ENCODE peak calls at places on chromosomes 3 and 15, in seven cellular contexts. I, L, P, K, D, E and G are unnamed samples.

GRCh38 chr15:101092186-101092866 is 159.5 kb downstream of the CHSY1 start:
- DNase-seq in I (no peak), L (no peak), P (peak), K (no peak), D (no peak), E (no peak), G (peak)

GRCh38 chr3:29271501-29271900 is 9.4 kb upstream of the RBMS3 start:
- DNase-seq in I (no peak), L (no peak), P (no peak), K (no peak), D (no peak), E (no peak), G (no peak)

GRCh38 chr3:173465112-173465511 is 67.6 kb downstream of the NLGN1 start:
- DNase-seq in I (no peak), L (no peak), P (peak), K (no peak), D (peak), E (no peak), G (peak)

GRCh38 chr3:127458698-127459097 is 131.8 kb downstream of the TPRA1 start:
- DNase-seq in I (no peak), L (no peak), P (peak), K (no peak), D (no peak), E (no peak), G (no peak)

GRCh38 chr15:40871749-40872617 is 2.1 kb downstream of the RHOV start:
- DNase-seq in I (no peak), L (no peak), P (no peak), K (no peak), D (peak), E (no peak), G (no peak)

GRCh38 chr15:81480645-81481053 is 106.6 kb upstream of the TMC3 start:
- DNase-seq in I (peak), L (no peak), P (peak), K (peak), D (peak), E (no peak), G (peak)

GRCh38 chr3:38588276-38588971 is 61.1 kb downstream of the SCN5A start:
- DNase-seq in I (no peak), L (peak), P (no peak), K (peak), D (no peak), E (no peak), G (no peak)

GRCh38 chr3:23448998-23449537 is 245.9 kb downstream of the UBE2E2 start:
- DNase-seq in I (no peak), L (no peak), P (no peak), K (no peak), D (no peak), E (no peak), G (no peak)

GRCh38 chr3:8658326-8659212 is 14.0 kb upstream of the SSUH2 start:
- DNase-seq in I (peak), L (peak), P (peak), K (peak), D (peak), E (peak), G (no peak)

GRCh38 chr3:179853176-179853575 is 183.6 kb downstream of the PEX5L start:
- DNase-seq in I (no peak), L (no peak), P (peak), K (peak), D (no peak), E (no peak), G (peak)

GRCh38 chr3:194928831-194929594 is 243.3 kb downstream of the FAM43A start:
- DNase-seq in I (peak), L (no peak), P (no peak), K (peak), D (no peak), E (no peak), G (no peak)

GRCh38 chr3:150376001-150376848 is 31.9 kb upstream of the TSC22D2 start:
- DNase-seq in I (peak), L (no peak), P (peak), K (no peak), D (peak), E (no peak), G (peak)

DNA sequence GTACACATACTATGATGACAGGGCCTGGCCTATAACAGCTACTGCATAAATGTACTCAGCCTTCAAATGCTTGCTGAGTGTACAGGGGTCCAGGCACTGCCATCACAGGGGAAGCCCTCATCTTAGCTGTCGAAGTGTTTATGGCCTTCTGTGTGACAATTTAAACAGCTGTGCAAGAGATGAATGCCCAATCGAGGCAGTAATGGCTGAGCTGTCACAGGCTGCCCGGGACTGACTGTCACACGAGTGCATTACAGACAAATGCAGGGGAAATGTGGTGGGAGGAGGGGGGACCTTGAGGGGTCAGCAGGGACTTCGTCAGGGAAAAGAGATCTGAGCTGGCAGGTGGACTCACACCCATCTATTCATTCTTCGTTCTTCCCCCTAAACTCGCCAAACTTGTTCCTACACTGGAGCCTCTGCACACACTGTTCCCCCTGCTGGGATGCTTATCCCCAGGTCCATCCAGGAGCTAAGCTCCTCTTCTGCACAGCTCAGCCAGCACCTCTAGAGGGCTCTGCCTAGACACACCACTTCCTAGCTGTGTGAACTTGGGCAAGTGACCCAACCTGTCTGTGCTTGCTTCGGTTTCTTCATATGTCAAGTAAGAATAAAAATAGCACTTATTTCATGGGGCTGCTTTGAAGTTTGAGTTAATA is 156.2 kb upstream of the IQSEC1 start:
- DNase-seq in I (peak), L (no peak), P (no peak), K (no peak), D (peak), E (no peak), G (peak)
- TF ChIP-seq CTCF in I (peak), L (peak), P (peak), K (no peak), D (peak), E (no peak), G (peak)

GRCh38 chr3:31978553-31978952 is 2.5 kb downstream of the OSBPL10 start:
- DNase-seq in I (peak), L (no peak), P (no peak), K (no peak), D (peak), E (no peak), G (no peak)
- H3K4me3 ChIP-seq in I (no peak), L (no peak), P (no peak), K (no peak), D (no peak), E (no peak), G (peak)

GRCh38 chr3:16583551-16583950 is 21.7 kb downstream of the DAZL start:
- DNase-seq in I (no peak), L (no peak), P (no peak), K (no peak), D (no peak), E (no peak), G (no peak)

GRCh38 chr3:16587703-16588070 is 17.5 kb downstream of the DAZL start:
- DNase-seq in I (no peak), L (no peak), P (no peak), K (no peak), D (no peak), E (no peak), G (peak)

GRCh38 chr3:16589120-16589519 is 16.1 kb downstream of the DAZL start:
- DNase-seq in I (no peak), L (no peak), P (no peak), K (no peak), D (no peak), E (no peak), G (no peak)

GRCh38 chr3:16589867-16590624 is 15.2 kb downstream of the DAZL start:
- DNase-seq in I (no peak), L (no peak), P (no peak), K (no peak), D (no peak), E (no peak), G (no peak)

DNA sequence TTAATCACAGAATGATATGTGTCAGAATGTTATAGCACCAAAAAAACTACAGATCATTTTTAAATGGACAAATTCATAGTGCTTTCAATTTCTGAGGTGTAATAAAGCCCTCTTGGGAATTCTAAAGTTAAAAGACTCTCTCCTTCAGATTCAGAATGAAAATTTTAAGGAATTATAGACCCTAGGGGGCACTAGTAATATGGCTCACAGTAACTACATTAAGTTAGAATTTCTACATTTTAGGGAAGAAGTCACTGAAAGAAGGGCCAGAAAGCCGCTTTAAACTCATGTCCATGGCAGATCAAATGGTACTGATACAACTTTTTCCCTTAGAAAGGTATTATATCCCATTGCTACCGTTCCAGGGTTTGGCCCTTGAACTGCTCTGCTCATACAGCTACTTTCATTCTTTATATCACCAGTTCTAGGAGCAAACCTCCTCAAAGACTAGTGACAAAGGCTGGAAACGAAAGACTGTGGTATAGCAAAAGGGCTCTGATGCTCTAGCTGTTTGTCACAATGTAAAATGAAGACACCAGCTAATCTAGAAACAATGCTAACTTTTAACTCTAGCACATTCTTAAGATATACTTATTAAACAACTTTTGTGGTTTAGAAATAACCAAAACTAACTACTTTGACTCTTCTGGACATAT is 18.0 kb downstream of the DAZL start:
- DNase-seq in I (no peak), L (no peak), P (no peak), K (no peak), D (no peak), E (no peak), G (peak)
- TF ChIP-seq CTCF in I (no peak), L (no peak), P (no peak), K (no peak), D (no peak), E (no peak), G (no peak)

GRCh38 chr3:186465508-186465907 is 78.7 kb downstream of the CRYGS start:
- DNase-seq in I (no peak), L (no peak), P (no peak), K (no peak), D (no peak), E (no peak), G (no peak)
- H3K4me3 ChIP-seq in I (no peak), L (no peak), P (no peak), K (no peak), D (no peak), E (no peak), G (no peak)

GRCh38 chr3:117006123-117006522 is 296.5 kb downstream of the TUSC7 start:
- DNase-seq in I (no peak), L (no peak), P (no peak), K (no peak), D (no peak), E (no peak), G (no peak)
- TF ChIP-seq CTCF in I (no peak), L (no peak), P (no peak), K (no peak), D (no peak), E (no peak), G (no peak)